ENCODE peak calls at places on chromosomes 5 and 9, in seven cellular contexts. G, A, J, Z, T, P and Q are unnamed samples.

GRCh38 chr5:59104400-59105117 is 521.7 kb downstream of the RAB3C start:
- DNase-seq in G (no peak), A (no peak), J (no peak), Z (no peak), T (no peak), P (no peak), Q (no peak)

GRCh38 chr9:2066312-2067273 is 51.4 kb downstream of the SMARCA2 start:
- DNase-seq in G (no peak), A (no peak), J (no peak), Z (no peak), T (no peak), P (no peak), Q (no peak)

GRCh38 chr9:100352201-100352726 is 478 bp downstream of the TEX10 start:
- DNase-seq in G (peak; percentile 24), A (peak; percentile 2), J (peak; percentile 6), Z (peak; percentile 15), T (peak; percentile 73), P (peak; percentile 56), Q (peak; percentile 49)

GRCh38 chr9:76302947-76303550 is 91.2 kb downstream of the RFK start:
- DNase-seq in G (no peak), A (no peak), J (no peak), Z (no peak), T (no peak), P (no peak), Q (peak; percentile 58)

GRCh38 chr5:109714592-109714991 is 24.9 kb downstream of the MAN2A1 start:
- DNase-seq in G (no peak), A (no peak), J (no peak), Z (no peak), T (no peak), P (no peak), Q (no peak)

GRCh38 chr5:78566747-78567449 is 81.7 kb downstream of the LHFPL2 start:
- DNase-seq in G (no peak), A (no peak), J (no peak), Z (no peak), T (no peak), P (no peak), Q (no peak)

GRCh38 chr9:97501177-97501971 is at the start of gene TMOD1:
- DNase-seq in G (peak; percentile 79), A (peak; percentile 13), J (peak; percentile 20), Z (peak; percentile 52), T (peak; percentile 87), P (peak; percentile 78), Q (peak; percentile 43)

GRCh38 chr5:170892201-170892600 is 30.4 kb downstream of the RANBP17 start:
- DNase-seq in G (no peak), A (no peak), J (no peak), Z (no peak), T (no peak), P (no peak), Q (no peak)

GRCh38 chr5:173963107-173963506 is 25.9 kb upstream of the C5orf47 start:
- DNase-seq in G (no peak), A (no peak), J (no peak), Z (no peak), T (no peak), P (no peak), Q (no peak)

GRCh38 chr9:16275795-16276624 is 594.5 kb downstream of the BNC2 start:
- DNase-seq in G (no peak), A (no peak), J (no peak), Z (no peak), T (peak; percentile 73), P (no peak), Q (no peak)

GRCh38 chr9:16970321-16970720 is 99.9 kb upstream of the BNC2 start:
- DNase-seq in G (no peak), A (no peak), J (no peak), Z (no peak), T (no peak), P (no peak), Q (no peak)

GRCh38 chr9:87713278-87713989 is 12.5 kb upstream of the CTSL start:
- DNase-seq in G (peak; percentile 73), A (no peak), J (no peak), Z (peak; percentile 88), T (peak; percentile 89), P (peak; percentile 87), Q (no peak)

GRCh38 chr9:114004221-114004716 is 73.8 kb downstream of the AMBP start:
- DNase-seq in G (no peak), A (no peak), J (no peak), Z (peak; percentile 39), T (peak; percentile 63), P (no peak), Q (peak; percentile 1)

GRCh38 chr9:91422832-91423711 is 560 bp downstream of the NFIL3 start:
- DNase-seq in G (peak; percentile 75), A (peak; percentile 33), J (peak; percentile 36), Z (peak; percentile 91), T (peak; percentile 85), P (peak; percentile 74), Q (peak; percentile 54)

GRCh38 chr5:83509535-83509934 is 38.0 kb downstream of the VCAN start:
- DNase-seq in G (no peak), A (no peak), J (no peak), Z (no peak), T (no peak), P (no peak), Q (peak; percentile 10)

GRCh38 chr5:14413331-14413750 is 168.3 kb upstream of the OTULINL start:
- DNase-seq in G (no peak), A (peak; percentile 53), J (no peak), Z (no peak), T (no peak), P (no peak), Q (no peak)
- H3K4me1 ChIP-seq in G (no peaks in the 10 kb centered on the region), A (peaks cover 56% of the 10 kb centered on the region), J (peaks cover 31% of the 10 kb centered on the region), Z (peaks cover 42% of the 10 kb centered on the region), T (no peaks in the 10 kb centered on the region), P (no peaks in the 10 kb centered on the region), Q (no peaks in the 10 kb centered on the region)

GRCh38 chr9:99040254-99040653 is 64.7 kb upstream of the TGFBR1 start:
- DNase-seq in G (no peak), A (no peak), J (no peak), Z (no peak), T (no peak), P (no peak), Q (no peak)

GRCh38 chr9:99040911-99041582 is 63.9 kb upstream of the TGFBR1 start:
- DNase-seq in G (no peak), A (no peak), J (no peak), Z (no peak), T (no peak), P (no peak), Q (no peak)

GRCh38 chr9:99037768-99038167 is 67.1 kb upstream of the TGFBR1 start:
- DNase-seq in G (no peak), A (no peak), J (no peak), Z (no peak), T (no peak), P (no peak), Q (no peak)

GRCh38 chr9:99039388-99040182 is 65.3 kb upstream of the TGFBR1 start:
- DNase-seq in G (no peak), A (no peak), J (no peak), Z (no peak), T (no peak), P (no peak), Q (no peak)

GRCh38 chr9:99038396-99038795 is 66.5 kb upstream of the TGFBR1 start:
- DNase-seq in G (no peak), A (no peak), J (no peak), Z (no peak), T (no peak), P (no peak), Q (no peak)
- H3K4me1 ChIP-seq in G (no peaks in the 10 kb centered on the region), A (no peaks in the 10 kb centered on the region), J (peaks cover 9% of the 10 kb centered on the region), Z (peaks cover 10% of the 10 kb centered on the region), T (peaks cover 12% of the 10 kb centered on the region), P (peaks cover 35% of the 10 kb centered on the region), Q (no peaks in the 10 kb centered on the region)

GRCh38 chr5:169408166-169408565 is 107.2 kb upstream of the SLIT3 start:
- DNase-seq in G (no peak), A (no peak), J (no peak), Z (no peak), T (no peak), P (no peak), Q (no peak)
- H3K4me1 ChIP-seq in G (no peaks in the 10 kb centered on the region), A (no peaks in the 10 kb centered on the region), J (no peaks in the 10 kb centered on the region), Z (no peaks in the 10 kb centered on the region), T (no peaks in the 10 kb centered on the region), P (no peaks in the 10 kb centered on the region), Q (no peaks in the 10 kb centered on the region)

GRCh38 chr5:187617-188451 is 3.5 kb upstream of the LRRC14B start:
- DNase-seq in G (no peak), A (no peak), J (no peak), Z (no peak), T (no peak), P (no peak), Q (no peak)
- H3K4me1 ChIP-seq in G (peaks cover 4% of the 10 kb centered on the region), A (peaks cover 9% of the 10 kb centered on the region), J (peaks cover 5% of the 10 kb centered on the region), Z (peaks cover 11% of the 10 kb centered on the region), T (peaks cover 9% of the 10 kb centered on the region), P (peaks cover 16% of the 10 kb centered on the region), Q (peaks cover 3% of the 10 kb centered on the region)

GRCh38 chr5:95822038-95822407 is 503 bp downstream of the GLRX start:
- DNase-seq in G (peak; percentile 70), A (peak; percentile 24), J (no peak), Z (peak; percentile 42), T (peak; percentile 82), P (peak; percentile 78), Q (peak; percentile 22)
- H3K4me1 ChIP-seq in G (peaks cover 65% of the 10 kb centered on the region), A (peaks cover 79% of the 10 kb centered on the region), J (peaks cover 55% of the 10 kb centered on the region), Z (peaks cover 49% of the 10 kb centered on the region), T (peaks cover 67% of the 10 kb centered on the region), P (peaks cover 68% of the 10 kb centered on the region), Q (peaks cover 13% of the 10 kb centered on the region)

GRCh38 chr9:89558948-89559347 is 45.9 kb upstream of the GADD45G start:
- DNase-seq in G (no peak), A (no peak), J (no peak), Z (no peak), T (no peak), P (no peak), Q (no peak)
- H3K4me1 ChIP-seq in G (peaks cover 8% of the 10 kb centered on the region), A (peaks cover 6% of the 10 kb centered on the region), J (peaks cover 19% of the 10 kb centered on the region), Z (peaks cover 5% of the 10 kb centered on the region), T (peaks cover 17% of the 10 kb centered on the region), P (peaks cover 17% of the 10 kb centered on the region), Q (no peaks in the 10 kb centered on the region)

GRCh38 chr5:139301766-139302499 is 8.4 kb downstream of the MATR3 start:
- DNase-seq in G (no peak), A (no peak), J (no peak), Z (no peak), T (no peak), P (no peak), Q (no peak)
- H3K4me1 ChIP-seq in G (peaks cover 64% of the 10 kb centered on the region), A (peaks cover 99% of the 10 kb centered on the region), J (peaks cover 98% of the 10 kb centered on the region), Z (peaks cover 99% of the 10 kb centered on the region), T (peaks cover 91% of the 10 kb centered on the region), P (peaks cover 100% of the 10 kb centered on the region), Q (peaks cover 40% of the 10 kb centered on the region)

GRCh38 chr9:130837002-130837511 is 2.0 kb downstream of the ABL1 start:
- DNase-seq in G (no peak), A (no peak), J (no peak), Z (no peak), T (no peak), P (no peak), Q (no peak)
- H3K4me1 ChIP-seq in G (peaks cover 46% of the 10 kb centered on the region), A (peaks cover 16% of the 10 kb centered on the region), J (peaks cover 13% of the 10 kb centered on the region), Z (peaks cover 80% of the 10 kb centered on the region), T (peaks cover 50% of the 10 kb centered on the region), P (peaks cover 59% of the 10 kb centered on the region), Q (no peaks in the 10 kb centered on the region)

GRCh38 chr5:137737349-137738256 is 1.7 kb upstream of the KLHL3 start:
- DNase-seq in G (peak; percentile 47), A (no peak), J (no peak), Z (peak; percentile 58), T (no peak), P (no peak), Q (no peak)
- H3K4me1 ChIP-seq in G (peaks cover 17% of the 10 kb centered on the region), A (peaks cover 37% of the 10 kb centered on the region), J (peaks cover 49% of the 10 kb centered on the region), Z (peaks cover 24% of the 10 kb centered on the region), T (peaks cover 18% of the 10 kb centered on the region), P (peaks cover 30% of the 10 kb centered on the region), Q (no peaks in the 10 kb centered on the region)